ENCODE peak calls at places on chromosomes 4 and X, in ten cellular contexts. G, A, D, C, E, S, Q, X, Z and H are unnamed samples.

GRCh38 chr4:139628184-139629012 is 37.2 kb upstream of the MGST2 start:
- DNase-seq in C (peak), G (peak), X (no peak), D (peak), S (no peak), E (no peak), Z (no peak), Q (no peak), A (no peak), H (no peak)

GRCh38 chr4:168840386-168840763 is 169.7 kb downstream of the CBR4 start:
- DNase-seq in C (no peak), E (no peak), G (no peak), X (no peak), Q (no peak), D (no peak), S (no peak), Z (no peak), A (no peak), H (no peak)

GRCh38 chrX:71525316-71525715 is 7.6 kb upstream of the OGT start:
- DNase-seq in X (no peak), C (no peak), A (no peak), E (no peak), D (no peak), Q (no peak), G (no peak), Z (no peak), S (no peak), H (no peak)

GRCh38 chr4:7788687-7789425 is 150.8 kb downstream of the AFAP1 start:
- DNase-seq in Z (no peak), C (no peak), G (no peak), Q (peak), E (no peak), X (no peak), S (no peak), A (peak), D (no peak), H (no peak)

GRCh38 chr4:74038161-74039064 is at the start of gene CXCL3:
- DNase-seq in S (peak), C (peak), E (peak), G (peak), A (peak), X (no peak), Z (peak), Q (peak), D (no peak), H (no peak)

GRCh38 chrX:153642313-153642654 is 4.7 kb upstream of the DUSP9 start:
- DNase-seq in C (no peak), Z (no peak), Q (no peak), X (no peak), A (no peak), G (peak), S (no peak), E (no peak), D (no peak), H (no peak)

GRCh38 chrX:68462653-68463052 is 29.4 kb upstream of the OPHN1 start:
- DNase-seq in E (peak), Q (peak), S (no peak), A (no peak), C (no peak), G (no peak), X (no peak), D (no peak), Z (no peak), H (no peak)

GRCh38 chrX:40581333-40581910 is 652 bp downstream of the ATP6AP2 start:
- DNase-seq in C (no peak), Z (no peak), A (no peak), S (peak), E (peak), G (no peak), X (no peak), D (no peak), Q (peak), H (no peak)

GRCh38 chrX:39953879-39954278 is 143.9 kb downstream of the BCOR start:
- DNase-seq in G (no peak), D (peak), X (no peak), Q (peak), Z (no peak), A (no peak), C (no peak), E (no peak), S (no peak), H (no peak)

GRCh38 chr4:168291242-168291641 is 27.3 kb downstream of the DDX60 start:
- DNase-seq in D (no peak), Z (no peak), S (no peak), A (no peak), G (no peak), X (no peak), E (no peak), Q (no peak), C (no peak), H (no peak)

GRCh38 chr4:84804126-84804525 is 162.4 kb downstream of the WDFY3 start:
- DNase-seq in S (no peak), G (no peak), E (no peak), X (no peak), A (no peak), Q (peak), Z (no peak), C (no peak), D (no peak), H (no peak)

GRCh38 chrX:1516596-1517104 is 20.3 kb downstream of the P2RY8 start:
- DNase-seq in G (no peak), C (no peak), Q (no peak), A (no peak), Z (no peak), D (no peak), S (no peak), E (no peak), X (no peak), H (no peak)

GRCh38 chr4:67770422-67770821 is 16.2 kb upstream of the GNRHR start:
- DNase-seq in X (no peak), G (no peak), E (no peak), Q (no peak), C (no peak), Z (no peak), A (no peak), D (no peak), S (no peak), H (no peak)

GRCh38 chrX:13283968-13284914 is 35.6 kb downstream of the ATXN3L start:
- DNase-seq in Z (no peak), A (no peak), G (peak), E (no peak), C (no peak), D (no peak), Q (peak), S (no peak), X (no peak), H (no peak)

GRCh38 chr4:7403001-7403400 is 31.7 kb downstream of the PSAPL1 start:
- DNase-seq in D (no peak), Q (no peak), Z (no peak), G (no peak), X (no peak), A (no peak), C (no peak), E (no peak), S (no peak), H (no peak)

GRCh38 chr4:628821-629635 is 3.7 kb downstream of the PDE6B start:
- DNase-seq in X (no peak), E (no peak), Z (no peak), S (no peak), D (no peak), C (no peak), A (no peak), G (peak), Q (no peak), H (no peak)

GRCh38 chr4:172619798-172620197 is 548.8 kb upstream of the GALNT7 start:
- DNase-seq in D (no peak), X (no peak), E (no peak), A (no peak), C (no peak), S (no peak), G (no peak), Q (no peak), Z (no peak), H (no peak)

GRCh38 chrX:103360092-103360491 is 3.8 kb downstream of the TCEAL9 start:
- DNase-seq in C (no peak), Z (no peak), Q (peak), D (no peak), E (no peak), S (no peak), X (no peak), A (no peak), G (no peak), H (no peak)

GRCh38 chrX:57573754-57574153 is 18.1 kb upstream of the ZXDB start:
- DNase-seq in X (no peak), C (no peak), Q (peak), G (no peak), E (peak), Z (no peak), S (no peak), D (peak), A (no peak), H (no peak)

GRCh38 chr4:25818293-25819240 is 44.2 kb downstream of the SEL1L3 start:
- DNase-seq in C (no peak), G (no peak), Z (no peak), Q (peak), S (no peak), D (no peak), X (no peak), A (no peak), E (no peak), H (peak)

GRCh38 chrX:19017271-19017670 is 33.4 kb upstream of the PHKA2 start:
- DNase-seq in Z (no peak), C (no peak), E (peak), Q (peak), D (no peak), A (no peak), S (peak), X (no peak), G (peak), H (no peak)

GRCh38 chrX:106042296-106042695 is 3.8 kb upstream of the SERPINA7 start:
- DNase-seq in X (no peak), S (no peak), Z (no peak), C (no peak), E (no peak), Q (no peak), A (no peak), D (no peak), G (no peak), H (no peak)

GRCh38 chr4:163356104-163356503 is 12.4 kb downstream of the NPY5R start:
- DNase-seq in D (no peak), Q (no peak), E (no peak), Z (no peak), S (no peak), A (no peak), G (no peak), C (no peak), X (no peak), H (no peak)

GRCh38 chr4:125322363-125322730 is 7.6 kb downstream of the FAT4 start:
- DNase-seq in E (no peak), X (no peak), G (no peak), Z (no peak), C (no peak), D (no peak), S (no peak), Q (peak), A (no peak), H (no peak)

GRCh38 chr4:82401600-82401999 is 27.8 kb upstream of the HNRNPD start:
- DNase-seq in D (no peak), Z (no peak), S (no peak), A (no peak), E (no peak), X (no peak), Q (no peak), C (no peak), G (no peak), H (no peak)

GRCh38 chrX:113305496-113305895 is 464.9 kb upstream of the AMOT start:
- DNase-seq in Z (no peak), C (no peak), E (no peak), S (no peak), Q (peak), X (no peak), A (no peak), G (no peak), D (no peak), H (no peak)

GRCh38 chr4:94414907-94415306 is 36.8 kb upstream of the PDLIM5 start:
- DNase-seq in G (no peak), E (no peak), C (no peak), D (no peak), S (no peak), X (no peak), Q (no peak), A (no peak), Z (no peak), H (no peak)

GRCh38 chr4:114192854-114193253 is 213.4 kb upstream of the ARSJ start:
- DNase-seq in D (no peak), Z (no peak), Q (no peak), X (no peak), G (no peak), S (no peak), A (no peak), C (no peak), E (no peak), H (no peak)

GRCh38 chrX:109783712-109784109 is 50.7 kb upstream of the ACSL4 start:
- DNase-seq in S (no peak), C (no peak), G (no peak), Q (peak), A (no peak), D (no peak), Z (no peak), X (no peak), E (no peak), H (no peak)

GRCh38 chr4:47106561-47106960 is 75.2 kb downstream of the GABRB1 start:
- DNase-seq in C (no peak), A (no peak), D (no peak), G (no peak), Z (no peak), Q (peak), E (no peak), S (no peak), X (no peak), H (no peak)

GRCh38 chrX:66677430-66677829 is 38.6 kb upstream of the EDA2R start:
- DNase-seq in A (no peak), G (no peak), C (no peak), E (no peak), X (no peak), Q (peak), D (no peak), S (no peak), Z (no peak), H (no peak)

GRCh38 chr4:174117445-174117844 is 166.0 kb downstream of the FBXO8 start:
- DNase-seq in A (no peak), D (peak), S (no peak), E (peak), C (no peak), X (no peak), G (no peak), Z (no peak), Q (no peak), H (no peak)

GRCh38 chr4:75512336-75513211 is 1.6 kb downstream of the RCHY1 start:
- DNase-seq in G (no peak), X (no peak), S (no peak), Z (no peak), Q (peak), A (no peak), E (peak), D (no peak), C (no peak), H (no peak)

GRCh38 chr4:54237770-54238169 is 8.7 kb downstream of the PDGFRA start:
- DNase-seq in S (no peak), G (no peak), D (no peak), Q (no peak), E (no peak), Z (no peak), A (no peak), X (no peak), C (no peak), H (no peak)

GRCh38 chrX:151825927-151826471 is 86.7 kb upstream of the MAGEA4 start:
- DNase-seq in E (peak), X (no peak), A (no peak), G (no peak), C (no peak), D (no peak), S (no peak), Z (no peak), Q (peak), H (no peak)

GRCh38 chrX:9117851-9118250 is 83.9 kb upstream of the FAM9B start:
- DNase-seq in G (no peak), E (no peak), A (no peak), X (no peak), Q (no peak), D (no peak), S (no peak), C (no peak), Z (no peak), H (no peak)

GRCh38 chrX:79400618-79401017 is 33.5 kb upstream of the ITM2A start:
- DNase-seq in Z (no peak), Q (no peak), G (no peak), D (no peak), S (no peak), C (no peak), X (no peak), E (no peak), A (no peak), H (no peak)

GRCh38 chr4:73315091-73315490 is 56.5 kb upstream of the ANKRD17 start:
- DNase-seq in S (no peak), X (no peak), Q (peak), C (no peak), A (no peak), E (no peak), D (no peak), G (no peak), Z (no peak), H (no peak)

GRCh38 chrX:36867143-36867542 is 141.0 kb upstream of the FAM47C start:
- DNase-seq in X (no peak), D (peak), Z (no peak), S (no peak), A (no peak), G (peak), Q (peak), C (no peak), E (peak), H (no peak)

GRCh38 chr4:170423137-170423536 is 333.4 kb upstream of the AADAT start:
- DNase-seq in E (no peak), A (no peak), X (no peak), G (no peak), Q (peak), C (no peak), S (no peak), D (no peak), Z (no peak), H (no peak)